ENCODE peak calls at places on chromosomes 13 and 19, in seven cellular contexts. T is K562, C is GM12891, L is HepG2, Y is SK-N-SH, F is H1, H is GM12878. P is an unnamed sample.

GRCh38 chr13:39149896-39150295 is 111.6 kb downstream of the NHLRC3 start:
- DNase-seq in T (no peak), C (no peak), L (no peak), Y (no peak), F (no peak), H (no peak), P (no peak)

GRCh38 chr13:60463787-60464186 is 66.8 kb downstream of the TDRD3 start:
- DNase-seq in T (no peak), C (no peak), L (no peak), Y (no peak), F (no peak), H (no peak), P (no peak)

GRCh38 chr19:3094638-3095374 is 644 bp downstream of the GNA11 start:
- DNase-seq in T (peak; percentile 47), C (no peak), L (no peak), Y (no peak), F (no peak), H (no peak), P (no peak)

GRCh38 chr19:4015705-4016402 is 8.3 kb downstream of the PIAS4 start:
- DNase-seq in T (no peak), C (no peak), L (no peak), Y (peak; percentile 83), F (no peak), H (no peak), P (no peak)

GRCh38 chr19:12733369-12733896 is 1.1 kb downstream of the TRIR start:
- DNase-seq in T (peak; percentile 81), C (no peak), L (peak; percentile 44), Y (peak; percentile 76), F (no peak), H (no peak), P (no peak)

GRCh38 chr19:39363909-39364457 is 21.8 kb downstream of the SAMD4B start:
- DNase-seq in T (no peak), C (no peak), L (no peak), Y (no peak), F (no peak), H (no peak), P (no peak)

GRCh38 chr13:21573920-21574712 is 29.9 kb downstream of the MICU2 start:
- DNase-seq in T (no peak), C (no peak), L (peak; percentile 47), Y (no peak), F (no peak), H (no peak), P (no peak)

GRCh38 chr13:40137400-40137799 is 481.9 kb downstream of the COG6 start:
- DNase-seq in T (no peak), C (no peak), L (no peak), Y (no peak), F (no peak), H (no peak), P (no peak)

GRCh38 chr13:78611040-78611439 is 7.7 kb upstream of the POU4F1 start:
- DNase-seq in T (no peak), C (no peak), L (no peak), Y (no peak), F (no peak), H (no peak), P (no peak)

GRCh38 chr13:67238277-67238859 is 8.2 kb upstream of the PCDH9 start:
- DNase-seq in T (peak; percentile 31), C (no peak), L (peak; percentile 16), Y (peak; percentile 19), F (no peak), H (no peak), P (no peak)

GRCh38 chr19:2615782-2616181 is 86.7 kb downstream of the GNG7 start:
- DNase-seq in T (no peak), C (no peak), L (no peak), Y (no peak), F (no peak), H (no peak), P (no peak)

GRCh38 chr13:40665754-40666057 is 735 bp downstream of the FOXO1 start:
- DNase-seq in T (no peak), C (peak; percentile 32), L (no peak), Y (peak; percentile 65), F (no peak), H (no peak), P (no peak)

GRCh38 chr13:52159159-52159982 is at the start of gene NEK3:
- DNase-seq in T (peak; percentile 65), C (peak; percentile 53), L (peak; percentile 59), Y (peak; percentile 93), F (peak; percentile 86), H (no peak), P (peak; percentile 41)

GRCh38 chr13:49641810-49642291 is 13.5 kb downstream of the ARL11 start:
- DNase-seq in T (peak; percentile 80), C (no peak), L (no peak), Y (no peak), F (no peak), H (no peak), P (no peak)

GRCh38 chr13:26051231-26052135 is at the start of gene SHISA2:
- DNase-seq in T (no peak), C (no peak), L (no peak), Y (peak; percentile 87), F (peak; percentile 79), H (no peak), P (peak; percentile 39)

GRCh38 chr13:23500858-23501257 is 67.4 kb upstream of the SACS start:
- DNase-seq in T (no peak), C (no peak), L (no peak), Y (no peak), F (no peak), H (no peak), P (no peak)

GRCh38 chr13:112813552-112813951 is 123.7 kb downstream of the ATP11A start:
- DNase-seq in T (no peak), C (no peak), L (no peak), Y (no peak), F (no peak), H (no peak), P (no peak)

GRCh38 chr19:8001995-8002849 is 3.2 kb downstream of the ELAVL1 start:
- DNase-seq in T (peak; percentile 92), C (peak; percentile 71), L (peak; percentile 75), Y (peak; percentile 89), F (peak; percentile 99), H (peak; percentile 44), P (peak; percentile 78)

GRCh38 chr13:46051958-46052313 is 610 bp downstream of the ZC3H13 start:
- DNase-seq in T (no peak), C (no peak), L (no peak), Y (no peak), F (no peak), H (no peak), P (no peak)

GRCh38 chr13:102847272-102848234 is 1.7 kb downstream of the ERCC5 start:
- DNase-seq in T (peak; percentile 39), C (no peak), L (no peak), Y (peak; percentile 17), F (no peak), H (no peak), P (no peak)

GRCh38 chr19:5880604-5881078 is 10.3 kb upstream of the FUT5 start:
- DNase-seq in T (no peak), C (no peak), L (peak; percentile 90), Y (no peak), F (no peak), H (no peak), P (no peak)
- TF ChIP-seq TAF1 in T (no peak), C (no peak), L (no peak), Y (no peak), F (no peak), H (no peak), P (no peak)

GRCh38 chr19:6022570-6023049 is 44.7 kb upstream of the RANBP3 start:
- DNase-seq in T (no peak), C (no peak), L (no peak), Y (no peak), F (no peak), H (no peak), P (no peak)

GRCh38 chr19:6020972-6021805 is 43.2 kb upstream of the RANBP3 start:
- DNase-seq in T (no peak), C (no peak), L (peak; percentile 19), Y (no peak), F (no peak), H (no peak), P (no peak)

GRCh38 chr19:6023085-6023682 is 45.2 kb upstream of the RANBP3 start:
- DNase-seq in T (no peak), C (no peak), L (no peak), Y (peak; percentile 33), F (no peak), H (no peak), P (no peak)

GRCh38 chr19:6020166-6020967 is 42.4 kb upstream of the RANBP3 start:
- DNase-seq in T (no peak), C (no peak), L (peak; percentile 30), Y (peak; percentile 8), F (no peak), H (no peak), P (no peak)

GRCh38 chr19:6021878-6022569 is 44.1 kb upstream of the RANBP3 start:
- DNase-seq in T (peak; percentile 90), C (peak; percentile 86), L (peak; percentile 85), Y (peak; percentile 92), F (peak; percentile 95), H (peak; percentile 17), P (peak; percentile 75)
- TF ChIP-seq POLR2AphosphoS5 in T (no peak), C (no peak), L (no peak), Y (no peak), F (no peak), H (no peak), P (no peak)

GRCh38 chr19:17006579-17006978 is 20.0 kb downstream of the CPAMD8 start:
- DNase-seq in T (no peak), C (no peak), L (no peak), Y (no peak), F (no peak), H (no peak), P (no peak)

DNA sequence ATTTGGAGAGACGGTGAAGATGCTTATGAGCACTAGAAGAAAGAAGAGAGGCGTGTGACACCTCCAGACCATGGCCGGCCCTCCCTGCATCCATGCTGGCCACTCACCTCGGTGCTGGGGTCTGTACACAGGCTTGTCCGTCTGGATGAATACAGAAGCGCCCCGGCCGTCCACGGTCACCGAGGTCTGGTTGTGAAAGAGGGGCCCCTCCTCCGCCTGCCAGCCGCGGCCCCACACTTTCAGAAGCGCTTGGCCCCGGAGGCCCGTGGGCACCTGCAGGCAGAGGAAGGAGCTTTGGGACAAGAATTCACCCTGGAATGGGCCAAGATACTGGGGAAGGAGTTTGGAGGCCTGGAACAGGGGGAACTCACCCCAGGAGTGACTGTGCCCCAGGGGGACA is 15.1 kb downstream of the CPAMD8 start:
- DNase-seq in T (no peak), C (no peak), L (no peak), Y (no peak), F (no peak), H (no peak), P (no peak)
- TF ChIP-seq TAF1 in T (no peak), C (no peak), L (no peak), Y (no peak), F (no peak), H (no peak), P (no peak)

GRCh38 chr19:45600340-45600885 is 1.6 kb downstream of the GPR4 start:
- DNase-seq in T (no peak), C (no peak), L (no peak), Y (no peak), F (no peak), H (no peak), P (no peak)

GRCh38 chr19:45601524-45602522 is at the start of gene GPR4:
- DNase-seq in T (peak; percentile 47), C (no peak), L (no peak), Y (peak; percentile 74), F (peak; percentile 82), H (no peak), P (no peak)

GRCh38 chr19:45598267-45599011 is 3.6 kb downstream of the GPR4 start:
- DNase-seq in T (no peak), C (no peak), L (no peak), Y (peak; percentile 50), F (no peak), H (no peak), P (no peak)

GRCh38 chr19:45599286-45599685 is 2.7 kb downstream of the GPR4 start:
- DNase-seq in T (no peak), C (no peak), L (no peak), Y (peak; percentile 51), F (no peak), H (no peak), P (no peak)

GRCh38 chr19:45601115-45601514 is 897 bp downstream of the GPR4 start:
- DNase-seq in T (no peak), C (no peak), L (no peak), Y (no peak), F (no peak), H (no peak), P (no peak)
- TF ChIP-seq POLR2AphosphoS5 in T (no peak), C (no peak), L (no peak), Y (no peak), F (no peak), H (no peak), P (no peak)